ENCODE peak calls at places on chromosomes 16 and 17, in seven cellular contexts. Z, G, I, M, Q, L and V are unnamed samples.
A peak's percentile ranks its signal among the peaks of the same experiment; 100 is the strongest.

GRCh38 chr16:70709961-70710360 is 24.1 kb upstream of the MTSS2 start:
- DNase-seq in G (no peak), M (no peak), Q (no peak), I (no peak), Z (no peak), L (no peak), V (no peak)

GRCh38 chr17:74569392-74570003 is 2.2 kb upstream of the CD300H start:
- DNase-seq in L (peak; percentile 59), I (peak; percentile 37), G (peak; percentile 100), M (peak; percentile 78), Q (peak; percentile 13), Z (peak; percentile 99), V (peak; percentile 96)

GRCh38 chr17:1471490-1471889 is 15.5 kb upstream of the CRK start:
- DNase-seq in I (no peak), L (no peak), M (no peak), G (no peak), Z (no peak), Q (no peak), V (no peak)

GRCh38 chr17:79799174-79799537 is 2.3 kb upstream of the CBX8 start:
- DNase-seq in I (no peak), Z (no peak), L (no peak), G (no peak), Q (no peak), M (no peak), V (no peak)

GRCh38 chr17:55259684-55260111 is 5.1 kb upstream of the HLF start:
- DNase-seq in Z (no peak), G (no peak), I (no peak), M (no peak), Q (no peak), L (no peak), V (no peak)

GRCh38 chr17:44828919-44829557 is 1.0 kb downstream of the GJC1 start:
- DNase-seq in G (peak; percentile 38), L (no peak), Z (no peak), Q (no peak), M (no peak), I (no peak), V (peak; percentile 42)

GRCh38 chr16:7452090-7452489 is 119.4 kb downstream of the RBFOX1 start:
- DNase-seq in M (no peak), G (no peak), Q (no peak), L (no peak), I (no peak), Z (no peak), V (no peak)

GRCh38 chr17:63988741-63989621 is 9.2 kb upstream of the PRR29 start:
- DNase-seq in L (peak; percentile 67), Z (no peak), Q (peak; percentile 7), G (no peak), I (no peak), M (no peak), V (no peak)

GRCh38 chr16:75288596-75289120 is 37.2 kb upstream of the BCAR1 start:
- DNase-seq in I (no peak), G (no peak), L (no peak), Q (no peak), Z (no peak), M (no peak), V (no peak)

GRCh38 chr16:27402964-27403600 is 1.1 kb downstream of the IL21R start:
- DNase-seq in Z (no peak), G (no peak), L (no peak), Q (no peak), I (no peak), M (peak; percentile 53), V (no peak)

GRCh38 chr16:73064227-73064995 is 16.5 kb upstream of the ZFHX3 start:
- DNase-seq in Q (no peak), G (peak; percentile 51), I (no peak), L (no peak), Z (no peak), M (no peak), V (peak; percentile 88)

GRCh38 chr16:2004795-2005517 is 4.7 kb downstream of the ZNF598 start:
- DNase-seq in I (no peak), M (no peak), Q (peak; percentile 12), G (no peak), Z (no peak), L (no peak), V (no peak)

GRCh38 chr17:5705081-5705875 is 121.0 kb upstream of the NLRP1 start:
- DNase-seq in M (no peak), Q (no peak), I (no peak), L (no peak), Z (no peak), G (no peak), V (peak; percentile 11)

GRCh38 chr17:40093580-40094201 is 6.7 kb downstream of the NR1D1 start:
- DNase-seq in I (peak; percentile 37), M (no peak), Z (no peak), Q (no peak), G (peak; percentile 40), L (no peak), V (no peak)

GRCh38 chr17:29697371-29697770 is 74.7 kb upstream of the CORO6 start:
- DNase-seq in G (no peak), I (no peak), Q (no peak), Z (no peak), M (no peak), L (no peak), V (no peak)

GRCh38 chr17:81480140-81480917 is 32.3 kb downstream of the ACTG1 start:
- DNase-seq in G (no peak), L (peak; percentile 75), Z (no peak), Q (peak; percentile 43), M (peak; percentile 81), I (peak; percentile 55), V (peak; percentile 76)

GRCh38 chr16:70395345-70395901 is 43.5 kb downstream of the ST3GAL2 start:
- DNase-seq in Q (peak; percentile 73), Z (no peak), M (peak; percentile 65), L (peak; percentile 71), G (peak; percentile 21), I (peak; percentile 43), V (peak; percentile 50)

GRCh38 chr16:86087561-86088230 is 188.7 kb downstream of the IRF8 start:
- DNase-seq in G (no peak), Z (no peak), I (no peak), Q (peak; percentile 5), M (no peak), L (no peak), V (no peak)

GRCh38 chr17:7843536-7844291 is 9.7 kb downstream of the KDM6B start:
- DNase-seq in G (peak; percentile 87), M (peak; percentile 88), Q (peak; percentile 89), I (peak; percentile 79), L (peak; percentile 85), Z (no peak), V (peak; percentile 92)

GRCh38 chr17:32558997-32559650 is 72.3 kb downstream of the CDK5R1 start:
- DNase-seq in M (no peak), Z (no peak), I (no peak), G (peak; percentile 15), Q (no peak), L (no peak), V (no peak)

GRCh38 chr17:19739241-19740201 is 8.6 kb downstream of the ALDH3A1 start:
- DNase-seq in M (no peak), Q (no peak), L (no peak), I (no peak), G (no peak), Z (no peak), V (no peak)
- H3K4me3 ChIP-seq in M (no peak overlapping the region), Q (no peak overlapping the region), L (no peak overlapping the region), I (no peak overlapping the region), G (no peak overlapping the region), Z (no peak overlapping the region), V (no peak overlapping the region)

GRCh38 chr16:80923356-80923755 is 83.3 kb downstream of the CMC2 start:
- DNase-seq in I (no peak), Q (no peak), L (no peak), Z (no peak), G (no peak), M (no peak), V (no peak)

GRCh38 chr16:80924372-80924978 is 82.2 kb downstream of the CMC2 start:
- DNase-seq in G (peak; percentile 16), Z (no peak), M (no peak), Q (peak; percentile 39), L (peak; percentile 32), I (no peak), V (peak; percentile 79)
- TF ChIP-seq CTCF in G (peak; percentile 25), Z (peak; percentile 67), M (peak; percentile 32), Q (peak; percentile 35), L (peak; percentile 32), I (no peak), V (peak; percentile 90)

GRCh38 chr17:10046259-10046658 is 141.2 kb upstream of the RCVRN start:
- DNase-seq in Q (no peak), Z (no peak), I (no peak), M (no peak), L (no peak), G (no peak), V (no peak)
- H3K4me3 ChIP-seq in Q (no peak overlapping the region), Z (no peak overlapping the region), I (no peak overlapping the region), M (no peak overlapping the region), L (no peak overlapping the region), G (no peak overlapping the region), V (no peak overlapping the region)

GRCh38 chr17:3907483-3908216 is 8.6 kb downstream of the P2RX1 start:
- DNase-seq in I (no peak), G (no peak), L (no peak), Q (peak; percentile 41), M (no peak), Z (no peak), V (no peak)
- TF ChIP-seq CTCF in I (no peak), G (peak; percentile 49), L (no peak), Q (peak; percentile 80), M (no peak), Z (peak; percentile 35), V (peak; percentile 12)

GRCh38 chr16:759110-759910 is 1.2 kb upstream of the MSLN start:
- DNase-seq in Q (no peak), G (no peak), Z (no peak), M (no peak), L (no peak), I (no peak), V (no peak)

GRCh38 chr16:761580-761979 is 1.0 kb downstream of the MSLN start:
- DNase-seq in M (no peak), L (no peak), I (no peak), Q (no peak), Z (no peak), G (no peak), V (no peak)

GRCh38 chr16:762049-762513 is 1.5 kb downstream of the MSLN start:
- DNase-seq in Z (no peak), Q (no peak), I (no peak), L (no peak), G (no peak), M (no peak), V (no peak)

GRCh38 chr16:760065-760464 is 469 bp upstream of the MSLN start:
- DNase-seq in Z (no peak), I (no peak), L (no peak), M (no peak), G (no peak), Q (no peak), V (no peak)

GRCh38 chr16:760498-761343 is at the start of gene MSLN:
- DNase-seq in G (peak; percentile 47), I (no peak), Z (no peak), M (no peak), Q (no peak), L (no peak), V (peak; percentile 24)
- H3K4me3 ChIP-seq in G (no peak within 1 kb of the TSS), I (no peak within 1 kb of the TSS), Z (peak within 1 kb of the TSS; percentile 6), M (no peak within 1 kb of the TSS), Q (no peak within 1 kb of the TSS), L (no peak within 1 kb of the TSS), V (no peak within 1 kb of the TSS)

GRCh38 chr17:35808962-35809854 is at the start of gene TAF15:
- DNase-seq in G (peak; percentile 98), Q (peak; percentile 97), L (peak; percentile 95), M (peak; percentile 95), I (peak; percentile 95), Z (peak; percentile 88), V (peak; percentile 99)
- TF ChIP-seq CTCF in G (peak; percentile 92), Q (peak; percentile 91), L (peak; percentile 72), M (peak; percentile 67), I (peak; percentile 68), Z (peak; percentile 88), V (peak; percentile 82)